ENCODE peak calls at places on chromosomes 3 and 15, in eight cellular contexts. G, V, Q, O, W, E, Y and X are unnamed samples.

GRCh38 chr3:175702956-175703355 is 843.8 kb downstream of the NAALADL2 start:
- DNase-seq in G (no peak), V (no peak), Q (no peak), O (no peak), W (no peak), E (no peak), Y (no peak), X (no peak)

GRCh38 chr15:45795487-45796069 is 160.7 kb downstream of the SQOR start:
- DNase-seq in G (peak; percentile 65), V (no peak), Q (no peak), O (no peak), W (peak; percentile 12), E (no peak), Y (peak; percentile 61), X (no peak)

GRCh38 chr15:98413973-98414546 is 234.3 kb upstream of the IGF1R start:
- DNase-seq in G (no peak), V (no peak), Q (no peak), O (peak; percentile 35), W (no peak), E (no peak), Y (no peak), X (no peak)

GRCh38 chr3:78402720-78403119 is 1362.8 kb downstream of the ROBO2 start:
- DNase-seq in G (no peak), V (no peak), Q (no peak), O (no peak), W (no peak), E (no peak), Y (no peak), X (no peak)

GRCh38 chr3:118972974-118973373 is 61.7 kb downstream of the IGSF11 start:
- DNase-seq in G (no peak), V (peak; percentile 87), Q (no peak), O (no peak), W (peak; percentile 39), E (no peak), Y (no peak), X (no peak)

GRCh38 chr3:20930034-20930433 is 744.0 kb upstream of the SGO1 start:
- DNase-seq in G (peak; percentile 22), V (no peak), Q (no peak), O (no peak), W (no peak), E (no peak), Y (no peak), X (no peak)

GRCh38 chr3:186759231-186759930 is 24.0 kb upstream of the EIF4A2 start:
- DNase-seq in G (no peak), V (no peak), Q (no peak), O (no peak), W (no peak), E (no peak), Y (no peak), X (no peak)

GRCh38 chr3:154209499-154209898 is 88.3 kb downstream of the ARHGEF26 start:
- DNase-seq in G (no peak), V (no peak), Q (no peak), O (no peak), W (no peak), E (no peak), Y (no peak), X (no peak)

GRCh38 chr3:154872089-154872488 is 208.0 kb upstream of the MME start:
- DNase-seq in G (no peak), V (no peak), Q (no peak), O (peak; percentile 19), W (no peak), E (no peak), Y (no peak), X (no peak)

GRCh38 chr3:30576946-30577345 is 29.5 kb upstream of the TGFBR2 start:
- DNase-seq in G (no peak), V (no peak), Q (no peak), O (no peak), W (no peak), E (no peak), Y (no peak), X (no peak)

GRCh38 chr15:92968926-92969664 is 69.0 kb downstream of the CHD2 start:
- DNase-seq in G (no peak), V (no peak), Q (no peak), O (no peak), W (no peak), E (no peak), Y (no peak), X (no peak)

GRCh38 chr3:117252208-117252607 is 542.6 kb downstream of the TUSC7 start:
- DNase-seq in G (no peak), V (no peak), Q (no peak), O (no peak), W (no peak), E (no peak), Y (no peak), X (no peak)

GRCh38 chr3:123180791-123181190 is 21.0 kb upstream of the SEC22A start:
- DNase-seq in G (no peak), V (no peak), Q (no peak), O (no peak), W (no peak), E (no peak), Y (no peak), X (no peak)

GRCh38 chr15:37220949-37221670 is 120.8 kb upstream of the MEIS2 start:
- DNase-seq in G (no peak), V (no peak), Q (no peak), O (no peak), W (no peak), E (no peak), Y (no peak), X (no peak)

GRCh38 chr3:144031938-144032337 is 60.3 kb downstream of the DIPK2A start:
- DNase-seq in G (peak; percentile 73), V (peak; percentile 85), Q (peak; percentile 76), O (peak; percentile 70), W (peak; percentile 26), E (no peak), Y (peak; percentile 70), X (peak; percentile 78)

DNA sequence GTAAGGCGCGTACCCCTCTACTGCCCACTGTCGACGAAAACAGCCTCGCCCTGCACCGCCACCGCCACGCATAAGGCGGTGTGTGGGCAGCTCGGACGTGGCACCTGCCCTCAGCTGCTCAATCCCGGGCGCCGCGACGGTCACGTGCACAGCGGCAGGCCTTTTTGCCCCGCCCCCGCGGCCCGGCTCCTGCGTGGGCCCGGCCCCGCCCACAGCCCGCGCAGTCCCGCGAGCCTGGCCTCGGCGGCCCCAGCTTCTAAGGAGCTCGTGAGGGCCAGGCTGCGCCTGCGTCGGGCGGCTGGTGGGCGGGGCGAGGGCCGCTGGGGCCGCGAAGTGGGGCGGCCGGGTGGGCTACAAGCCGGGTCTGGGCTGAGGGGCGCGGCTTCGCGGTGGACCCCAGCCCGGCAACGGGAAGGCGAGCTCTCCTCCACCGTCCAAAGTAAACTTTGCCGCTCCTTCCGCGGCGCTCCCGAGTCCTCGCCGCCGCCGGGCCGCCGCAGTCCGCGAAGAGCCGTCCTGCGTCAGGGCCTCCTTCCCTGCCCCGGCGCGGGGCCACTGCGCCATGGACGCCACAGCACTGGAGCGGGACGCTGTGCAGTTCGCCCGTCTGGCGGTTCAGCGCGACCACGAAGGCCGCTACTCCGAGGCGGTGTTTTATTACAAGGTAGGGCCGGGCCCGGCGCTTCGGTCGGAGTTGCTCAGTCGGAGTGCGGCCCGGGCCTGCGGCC is at the start of gene CAPN7:
- DNase-seq in G (peak; percentile 97), V (peak; percentile 98), Q (peak; percentile 97), O (peak; percentile 96), W (peak; percentile 95), E (no peak), Y (peak; percentile 93), X (peak; percentile 97)
- TF ChIP-seq POLR2A in G (peak; percentile 92), V (peak; percentile 35), Q (peak; percentile 96), O (peak; percentile 99), W (peak; percentile 72), E (no peak), Y (peak; percentile 83), X (peak; percentile 82)

DNA sequence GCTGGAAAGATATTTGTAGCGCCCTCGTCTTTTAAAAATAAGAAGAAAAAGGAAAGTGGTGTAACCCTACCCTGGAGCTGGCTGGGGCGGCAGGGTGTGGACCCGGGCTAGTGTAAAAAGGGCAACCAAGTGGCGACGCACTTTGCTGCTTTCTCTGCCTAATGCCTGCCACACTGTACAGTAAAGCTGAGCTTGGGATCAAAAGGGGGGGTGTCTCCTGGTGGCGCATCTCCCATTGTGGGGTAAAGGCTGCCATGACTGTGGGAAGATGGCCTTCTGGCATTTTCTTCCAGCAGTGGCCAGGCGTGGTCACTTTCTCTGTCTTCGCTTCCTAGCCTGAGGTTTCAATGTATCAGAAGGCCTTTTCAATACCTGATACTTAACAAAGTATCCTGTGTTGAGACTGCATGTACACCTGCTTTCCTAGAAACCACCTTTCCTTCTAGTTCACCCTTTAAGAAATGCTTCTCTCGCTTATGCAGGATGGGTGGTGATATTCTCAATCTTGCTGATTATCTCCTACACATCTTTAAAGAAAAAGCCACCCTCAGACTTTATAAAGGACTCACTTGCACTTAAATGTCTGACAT is 901 bp downstream of the ARL6IP5 start:
- DNase-seq in G (peak; percentile 28), V (no peak), Q (peak; percentile 33), O (peak; percentile 56), W (peak; percentile 33), E (no peak), Y (peak; percentile 22), X (peak; percentile 21)
- H3K4me1 ChIP-seq in G (peaks cover 74% of the 10 kb centered on the region), V (peaks cover 2% of the 10 kb centered on the region), Q (no peaks in the 10 kb centered on the region), O (peaks cover 80% of the 10 kb centered on the region), W (peaks cover 80% of the 10 kb centered on the region), E (peaks cover 72% of the 10 kb centered on the region), Y (peaks cover 16% of the 10 kb centered on the region), X (peaks cover 43% of the 10 kb centered on the region)

DNA sequence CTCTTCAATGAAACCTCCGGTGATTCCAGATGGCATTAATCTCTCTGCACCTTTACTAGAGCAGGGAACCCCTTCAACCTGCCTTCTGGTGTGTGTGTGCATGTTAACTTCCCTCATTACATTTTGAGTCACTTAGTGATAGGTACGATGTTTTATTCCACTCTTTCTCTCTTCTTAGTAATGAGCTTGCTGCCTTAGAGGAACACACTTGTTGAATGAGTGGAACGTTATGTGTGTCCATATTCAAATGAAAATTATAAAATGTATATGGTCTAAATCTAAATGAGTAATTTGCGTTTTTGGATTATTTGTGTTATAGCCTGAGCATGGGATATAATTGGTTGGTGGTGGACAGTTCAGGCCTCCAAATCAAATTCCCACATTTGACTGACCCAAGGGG is 12.1 kb downstream of the MAP2K5 start:
- DNase-seq in G (no peak), V (no peak), Q (no peak), O (no peak), W (no peak), E (no peak), Y (no peak), X (no peak)
- TF ChIP-seq POLR2A in G (no peak), V (no peak), Q (no peak), O (no peak), W (no peak), E (no peak), Y (no peak), X (no peak)

GRCh38 chr3:170357176-170357919 is at the start of gene SKIL:
- DNase-seq in G (peak; percentile 99), V (peak; percentile 99), Q (peak; percentile 98), O (peak; percentile 97), W (peak; percentile 98), E (peak; percentile 92), Y (peak; percentile 97), X (peak; percentile 98)

GRCh38 chr3:170360476-170360875 is 3.0 kb downstream of the SKIL start:
- DNase-seq in G (no peak), V (no peak), Q (no peak), O (no peak), W (no peak), E (no peak), Y (no peak), X (no peak)

GRCh38 chr3:170357920-170358854 is 672 bp downstream of the SKIL start:
- DNase-seq in G (peak; percentile 85), V (peak; percentile 92), Q (peak; percentile 87), O (peak; percentile 88), W (peak; percentile 87), E (peak; percentile 49), Y (peak; percentile 61), X (peak; percentile 84)

GRCh38 chr3:170360916-170361315 is 3.4 kb downstream of the SKIL start:
- DNase-seq in G (no peak), V (no peak), Q (no peak), O (no peak), W (no peak), E (no peak), Y (no peak), X (no peak)

GRCh38 chr3:170359178-170359704 is 1.7 kb downstream of the SKIL start:
- DNase-seq in G (no peak), V (no peak), Q (no peak), O (no peak), W (no peak), E (no peak), Y (no peak), X (no peak)
- H3K4me1 ChIP-seq in G (peaks cover 66% of the 10 kb centered on the region), V (no peaks in the 10 kb centered on the region), Q (no peaks in the 10 kb centered on the region), O (peaks cover 44% of the 10 kb centered on the region), W (peaks cover 65% of the 10 kb centered on the region), E (peaks cover 9% of the 10 kb centered on the region), Y (peaks cover 5% of the 10 kb centered on the region), X (peaks cover 32% of the 10 kb centered on the region)